ENCODE peak calls at places on chromosomes 4 and X, in ten cellular contexts. U is ovary, K is heart left ventricle, V is breast epithelium, O is GM12891, M is A549, N is HepG2, S is transverse colon, I is testis, C is right lobe of liver. Y is an unnamed sample.

GRCh38 chr4:97910005-97910404 is 233.3 kb downstream of the STPG2 start:
- DNase-seq in U (no peak), K (no peak), V (no peak), O (no peak), M (peak), N (no peak), S (no peak), I (no peak), C (no peak), Y (no peak)

GRCh38 chrX:150587585-150588503 is 19.4 kb downstream of the MTM1 start:
- DNase-seq in U (no peak), K (peak), V (no peak), O (no peak), M (peak), N (no peak), S (no peak), I (no peak), C (no peak), Y (peak)

GRCh38 chr4:22090655-22091350 is 142.2 kb upstream of the KCNIP4 start:
- DNase-seq in U (no peak), K (no peak), V (no peak), O (no peak), M (no peak), N (no peak), S (no peak), I (no peak), C (no peak), Y (no peak)

GRCh38 chrX:75746891-75747639 is 38.0 kb downstream of the MAGEE2 start:
- DNase-seq in U (peak), K (peak), V (no peak), O (no peak), M (peak), N (peak), S (peak), I (peak), C (no peak), Y (no peak)

GRCh38 chr4:95551653-95552052 is 2.9 kb upstream of the UNC5C start:
- DNase-seq in U (no peak), K (no peak), V (no peak), O (no peak), M (no peak), N (no peak), S (no peak), I (no peak), C (no peak), Y (no peak)

GRCh38 chr4:54499308-54500074 is 158.3 kb upstream of the KIT start:
- DNase-seq in U (no peak), K (no peak), V (no peak), O (no peak), M (no peak), N (no peak), S (no peak), I (no peak), C (no peak), Y (no peak)

GRCh38 chr4:34181311-34181808 is 2063.0 kb downstream of the ARAP2 start:
- DNase-seq in U (no peak), K (no peak), V (no peak), O (no peak), M (peak), N (no peak), S (no peak), I (no peak), C (no peak), Y (no peak)

GRCh38 chr4:10162341-10163000 is 45.9 kb upstream of the WDR1 start:
- DNase-seq in U (no peak), K (no peak), V (no peak), O (no peak), M (no peak), N (peak), S (peak), I (no peak), C (no peak), Y (no peak)

GRCh38 chr4:55723403-55723802 is 87.3 kb upstream of the NMU start:
- DNase-seq in U (no peak), K (no peak), V (no peak), O (no peak), M (no peak), N (no peak), S (no peak), I (no peak), C (no peak), Y (peak)

GRCh38 chr4:174120446-174121142 is 162.9 kb downstream of the FBXO8 start:
- DNase-seq in U (peak), K (peak), V (no peak), O (no peak), M (peak), N (peak), S (no peak), I (peak), C (no peak), Y (peak)

GRCh38 chrX:91435465-91435864 is 826 bp downstream of the PABPC5 start:
- DNase-seq in U (peak), K (no peak), V (no peak), O (no peak), M (no peak), N (no peak), S (no peak), I (peak), C (no peak), Y (no peak)

DNA sequence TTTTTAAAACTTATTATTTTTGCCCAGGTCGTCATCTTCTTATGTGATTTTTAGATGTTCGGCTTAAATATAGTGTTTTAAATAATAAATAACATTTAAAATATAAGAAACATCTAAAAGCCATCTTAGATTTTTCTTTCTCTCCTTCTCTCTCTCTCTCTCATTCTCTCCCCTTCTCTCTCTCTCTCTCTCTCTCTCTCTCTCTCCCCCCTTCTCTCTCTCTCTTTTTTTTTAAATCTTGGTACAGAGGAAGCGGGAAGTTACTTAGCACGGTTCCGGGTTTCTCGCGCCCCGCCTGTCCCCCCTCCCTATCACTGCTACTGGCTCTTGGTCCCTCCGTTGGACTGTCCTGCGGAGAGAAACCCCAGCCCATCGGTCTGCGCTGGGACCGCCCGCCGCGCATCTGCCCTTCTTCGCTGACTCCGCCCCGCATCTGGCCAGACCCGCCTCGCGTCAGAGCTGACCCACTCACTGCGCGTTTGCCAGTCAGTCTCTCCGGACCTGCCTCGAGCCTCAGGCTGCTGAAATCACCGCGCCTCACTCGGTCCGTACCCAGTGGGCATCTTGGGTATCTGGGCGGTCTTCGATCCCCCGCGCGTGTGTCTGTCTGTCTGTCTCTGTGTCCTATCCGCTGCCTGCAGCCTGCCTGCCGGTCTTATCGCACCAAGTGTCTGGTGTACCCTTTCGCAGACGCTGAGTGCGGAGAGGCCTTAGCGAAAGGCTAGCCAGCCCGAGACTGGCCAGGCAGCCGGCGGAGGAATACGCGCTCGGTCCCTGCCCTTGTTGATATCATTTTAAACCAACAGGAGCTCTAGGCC is at the start of gene PABPC5:
- DNase-seq in U (peak), K (peak), V (peak), O (no peak), M (no peak), N (no peak), S (peak), I (peak), C (peak), Y (no peak)
- TF ChIP-seq POLR2A in U (peak), K (no peak), V (no peak), O (no peak), M (no peak), N (no peak), S (peak), I (no peak), C (no peak), Y (no peak)

GRCh38 chrX:73823473-73824004 is 260.5 kb downstream of the CHIC1 start:
- DNase-seq in U (no peak), K (no peak), V (no peak), O (no peak), M (no peak), N (no peak), S (no peak), I (no peak), C (no peak), Y (no peak)

GRCh38 chrX:73825569-73825968 is 262.6 kb downstream of the CHIC1 start:
- DNase-seq in U (no peak), K (no peak), V (no peak), O (no peak), M (no peak), N (no peak), S (no peak), I (no peak), C (no peak), Y (no peak)

GRCh38 chrX:73822775-73823174 is 259.8 kb downstream of the CHIC1 start:
- DNase-seq in U (no peak), K (no peak), V (no peak), O (no peak), M (no peak), N (no peak), S (no peak), I (no peak), C (no peak), Y (no peak)

GRCh38 chrX:73818200-73819116 is 255.5 kb downstream of the CHIC1 start:
- DNase-seq in U (no peak), K (no peak), V (no peak), O (no peak), M (no peak), N (no peak), S (no peak), I (no peak), C (no peak), Y (no peak)

GRCh38 chrX:73821921-73822559 is 259.0 kb downstream of the CHIC1 start:
- DNase-seq in U (no peak), K (no peak), V (no peak), O (no peak), M (no peak), N (no peak), S (no peak), I (no peak), C (no peak), Y (no peak)
- TF ChIP-seq POLR2A in U (no peak), K (no peak), V (no peak), O (no peak), M (no peak), N (no peak), S (no peak), I (no peak), C (no peak), Y (no peak)

GRCh38 chr4:40550900-40551546 is 78.6 kb downstream of the RBM47 start:
- DNase-seq in U (no peak), K (no peak), V (peak), O (no peak), M (peak), N (peak), S (peak), I (no peak), C (no peak), Y (peak)
- TF ChIP-seq POLR2A in U (no peak), K (no peak), V (no peak), O (no peak), M (no peak), N (no peak), S (no peak), I (no peak), C (no peak), Y (no peak)

GRCh38 chrX:7147978-7148824 is at the start of gene PUDP:
- DNase-seq in U (peak), K (peak), V (peak), O (peak), M (peak), N (peak), S (peak), I (peak), C (peak), Y (peak)
- TF ChIP-seq POLR2A in U (peak), K (no peak), V (no peak), O (no peak), M (peak), N (peak), S (peak), I (no peak), C (peak), Y (peak)

GRCh38 chrX:63350979-63351616 is at the start of gene SPIN4:
- DNase-seq in U (peak), K (peak), V (peak), O (peak), M (peak), N (peak), S (peak), I (peak), C (peak), Y (peak)
- TF ChIP-seq POLR2A in U (no peak), K (no peak), V (no peak), O (peak), M (peak), N (peak), S (peak), I (no peak), C (peak), Y (peak)

GRCh38 chr4:3483471-3483921 is 20.4 kb downstream of the DOK7 start:
- DNase-seq in U (no peak), K (peak), V (peak), O (no peak), M (no peak), N (no peak), S (no peak), I (no peak), C (no peak), Y (no peak)
- TF ChIP-seq POLR2A in U (no peak), K (no peak), V (no peak), O (no peak), M (no peak), N (no peak), S (no peak), I (no peak), C (no peak), Y (no peak)

DNA sequence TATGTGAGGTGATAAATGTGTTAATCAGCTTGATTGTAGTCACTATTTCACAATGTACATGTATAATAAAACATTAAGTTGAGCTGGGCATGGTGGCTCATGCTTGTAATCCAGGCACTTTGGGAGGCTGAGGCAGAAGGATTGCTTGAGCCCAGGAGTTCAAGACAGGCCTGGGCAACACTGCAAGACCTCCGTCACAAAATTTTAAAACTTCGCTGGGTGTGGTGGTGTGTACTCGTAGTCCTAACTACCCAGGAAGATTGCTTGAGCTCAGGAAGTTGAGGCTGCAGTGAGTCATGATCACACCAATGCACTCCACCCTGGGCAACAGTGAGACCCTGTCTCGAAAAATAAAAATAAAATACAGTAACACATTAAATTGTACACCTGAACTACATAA is 20.1 kb downstream of the LYAR start:
- DNase-seq in U (no peak), K (no peak), V (no peak), O (no peak), M (no peak), N (no peak), S (no peak), I (no peak), C (no peak), Y (no peak)
- TF ChIP-seq POLR2A in U (no peak), K (no peak), V (no peak), O (no peak), M (no peak), N (no peak), S (no peak), I (no peak), C (no peak), Y (no peak)

GRCh38 chrX:5867778-5868177 is 360.9 kb downstream of the NLGN4X start:
- DNase-seq in U (no peak), K (no peak), V (no peak), O (no peak), M (no peak), N (no peak), S (no peak), I (no peak), C (no peak), Y (no peak)
- TF ChIP-seq POLR2A in U (no peak), K (no peak), V (no peak), O (no peak), M (no peak), N (no peak), S (no peak), I (no peak), C (no peak), Y (no peak)

GRCh38 chrX:48539345-48540014 is at the start of gene TBC1D25:
- DNase-seq in U (peak), K (peak), V (peak), O (peak), M (peak), N (peak), S (peak), I (peak), C (peak), Y (peak)
- TF ChIP-seq POLR2A in U (no peak), K (no peak), V (no peak), O (no peak), M (peak), N (peak), S (peak), I (no peak), C (peak), Y (no peak)

GRCh38 chrX:134459683-134460004 is 321 bp upstream of the HPRT1 start:
- DNase-seq in U (no peak), K (no peak), V (no peak), O (no peak), M (no peak), N (peak), S (no peak), I (no peak), C (no peak), Y (no peak)

GRCh38 chrX:134462927-134463326 is 3.0 kb downstream of the HPRT1 start:
- DNase-seq in U (no peak), K (no peak), V (no peak), O (no peak), M (no peak), N (peak), S (no peak), I (no peak), C (no peak), Y (no peak)

GRCh38 chrX:134457708-134458107 is 2.3 kb upstream of the HPRT1 start:
- DNase-seq in U (no peak), K (no peak), V (no peak), O (no peak), M (no peak), N (no peak), S (no peak), I (no peak), C (no peak), Y (peak)

GRCh38 chrX:134460861-134461218 is 875 bp downstream of the HPRT1 start:
- DNase-seq in U (no peak), K (no peak), V (no peak), O (no peak), M (no peak), N (no peak), S (no peak), I (no peak), C (no peak), Y (peak)

DNA sequence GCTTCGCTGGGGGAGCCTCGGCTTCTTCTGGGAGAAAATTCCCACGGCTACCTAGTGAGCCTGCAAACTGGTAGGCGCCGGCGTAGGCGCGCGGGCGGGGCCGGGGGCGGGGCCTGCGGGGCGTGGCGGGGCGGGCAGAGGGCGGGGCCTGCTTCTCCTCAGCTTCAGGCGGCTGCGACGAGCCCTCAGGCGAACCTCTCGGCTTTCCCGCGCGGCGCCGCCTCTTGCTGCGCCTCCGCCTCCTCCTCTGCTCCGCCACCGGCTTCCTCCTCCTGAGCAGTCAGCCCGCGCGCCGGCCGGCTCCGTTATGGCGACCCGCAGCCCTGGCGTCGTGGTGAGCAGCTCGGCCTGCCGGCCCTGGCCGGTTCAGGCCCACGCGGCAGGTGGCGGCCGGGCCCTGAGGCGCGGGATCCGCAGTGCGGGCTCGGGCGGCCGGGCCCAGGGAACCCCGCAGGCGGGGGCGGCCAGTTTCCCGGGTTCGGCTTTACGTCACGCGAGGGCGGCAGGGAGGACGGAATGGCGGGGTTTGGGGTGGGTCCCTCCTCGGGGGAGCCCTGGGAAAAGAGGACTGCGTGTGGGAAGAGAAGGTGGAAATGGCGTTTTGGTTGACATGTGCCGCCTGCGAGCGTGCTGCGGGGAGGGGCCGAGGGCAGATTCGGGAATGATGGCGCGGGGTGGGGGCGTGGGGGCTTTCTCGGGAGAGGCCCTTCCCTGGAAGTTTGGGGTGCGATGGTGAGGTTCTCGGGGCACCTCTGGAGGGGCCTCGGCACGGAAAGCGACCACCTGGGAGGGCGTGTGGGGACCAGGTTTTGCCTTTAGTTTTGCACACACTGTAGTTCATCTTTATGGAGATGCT is at the start of gene HPRT1:
- DNase-seq in U (peak), K (peak), V (peak), O (peak), M (peak), N (peak), S (peak), I (peak), C (peak), Y (peak)
- TF ChIP-seq POLR2A in U (peak), K (no peak), V (no peak), O (no peak), M (peak), N (peak), S (peak), I (no peak), C (peak), Y (peak)